ENCODE peak calls at places on chromosomes 11 and 22, in seven cellular contexts. K is H54, G is H1, X is breast epithelium, F is Peyer's patch, T is thyroid gland, N is K562. E is an unnamed sample.

GRCh38 chr11:23205156-23205871 is 345.0 kb upstream of the CCDC179 start:
- DNase-seq in K (no peak), G (no peak), X (no peak), F (no peak), T (no peak), N (no peak), E (no peak)

GRCh38 chr11:88521354-88522310 is 184.1 kb upstream of the CTSC start:
- DNase-seq in K (no peak), G (no peak), X (no peak), F (no peak), T (no peak), N (no peak), E (no peak)

GRCh38 chr11:66651011-66651410 is 12.5 kb downstream of the RBM4 start:
- DNase-seq in K (no peak), G (no peak), X (no peak), F (no peak), T (no peak), N (no peak), E (no peak)

GRCh38 chr11:65502852-65503603 is 4.2 kb downstream of the MALAT1 start:
- DNase-seq in K (no peak), G (no peak), X (no peak), F (no peak), T (no peak), N (no peak), E (no peak)

GRCh38 chr11:117841582-117842031 is 17.1 kb upstream of the FXYD2 start:
- DNase-seq in K (no peak), G (no peak), X (peak), F (no peak), T (no peak), N (no peak), E (no peak)

GRCh38 chr22:49186756-49187155 is 640.9 kb downstream of the BRD1 start:
- DNase-seq in K (no peak), G (no peak), X (no peak), F (peak), T (no peak), N (no peak), E (no peak)

GRCh38 chr22:44358723-44359440 is 46.1 kb upstream of the SHISAL1 start:
- DNase-seq in K (no peak), G (no peak), X (no peak), F (peak), T (no peak), N (no peak), E (peak)

GRCh38 chr22:43553451-43554258 is 141.8 kb downstream of the MPPED1 start:
- DNase-seq in K (no peak), G (no peak), X (no peak), F (no peak), T (no peak), N (no peak), E (peak)

GRCh38 chr11:122796128-122796717 is 42.1 kb upstream of the CRTAM start:
- DNase-seq in K (no peak), G (no peak), X (no peak), F (peak), T (peak), N (peak), E (no peak)

GRCh38 chr11:32430586-32431357 is 4.6 kb downstream of the WT1 start:
- DNase-seq in K (no peak), G (no peak), X (no peak), F (no peak), T (no peak), N (no peak), E (no peak)

GRCh38 chr11:130467116-130467990 is 18.9 kb downstream of the ADAMTS15 start:
- DNase-seq in K (no peak), G (no peak), X (no peak), F (no peak), T (no peak), N (no peak), E (no peak)

GRCh38 chr11:92841719-92842118 is 127.7 kb upstream of the MTNR1B start:
- DNase-seq in K (no peak), G (no peak), X (no peak), F (no peak), T (no peak), N (no peak), E (no peak)

GRCh38 chr11:125063429-125064043 is 431 bp downstream of the SLC37A2 start:
- DNase-seq in K (no peak), G (no peak), X (no peak), F (peak), T (no peak), N (no peak), E (no peak)

GRCh38 chr11:206516-207212 is 535 bp downstream of the BET1L start:
- DNase-seq in K (no peak), G (no peak), X (peak), F (peak), T (peak), N (peak), E (peak)

GRCh38 chr11:75554258-75555022 is 7.6 kb upstream of the SERPINH1 start:
- DNase-seq in K (no peak), G (no peak), X (peak), F (peak), T (peak), N (peak), E (peak)

GRCh38 chr11:62879554-62879953 is 1.1 kb upstream of the SLC3A2 start:
- DNase-seq in K (no peak), G (no peak), X (peak), F (no peak), T (peak), N (no peak), E (peak)

GRCh38 chr22:22894740-22895731 is 7.4 kb downstream of the IGLL5 start:
- DNase-seq in K (no peak), G (no peak), X (no peak), F (no peak), T (no peak), N (peak), E (no peak)

GRCh38 chr11:6219359-6219758 is 14.0 kb downstream of the C11orf42 start:
- DNase-seq in K (peak), G (no peak), X (no peak), F (no peak), T (no peak), N (no peak), E (peak)

GRCh38 chr11:101583180-101584128 is at the start of gene TRPC6:
- DNase-seq in K (no peak), G (no peak), X (peak), F (no peak), T (peak), N (no peak), E (no peak)

GRCh38 chr22:40524392-40525249 is 111.9 kb downstream of the MRTFA start:
- DNase-seq in K (no peak), G (no peak), X (no peak), F (no peak), T (peak), N (no peak), E (no peak)

GRCh38 chr11:126331286-126331685 is 24.2 kb upstream of the ST3GAL4 start:
- DNase-seq in K (no peak), G (no peak), X (no peak), F (peak), T (no peak), N (no peak), E (no peak)

GRCh38 chr11:115930886-115931537 is 426.8 kb upstream of the CADM1 start:
- DNase-seq in K (no peak), G (no peak), X (no peak), F (no peak), T (no peak), N (no peak), E (no peak)

GRCh38 chr11:115931684-115932083 is 427.5 kb upstream of the CADM1 start:
- DNase-seq in K (no peak), G (no peak), X (no peak), F (no peak), T (no peak), N (no peak), E (no peak)

GRCh38 chr11:115928811-115929210 is 424.6 kb upstream of the CADM1 start:
- DNase-seq in K (no peak), G (no peak), X (no peak), F (no peak), T (no peak), N (no peak), E (no peak)

GRCh38 chr11:115929618-115930129 is 425.5 kb upstream of the CADM1 start:
- DNase-seq in K (no peak), G (no peak), X (no peak), F (no peak), T (no peak), N (no peak), E (no peak)

DNA sequence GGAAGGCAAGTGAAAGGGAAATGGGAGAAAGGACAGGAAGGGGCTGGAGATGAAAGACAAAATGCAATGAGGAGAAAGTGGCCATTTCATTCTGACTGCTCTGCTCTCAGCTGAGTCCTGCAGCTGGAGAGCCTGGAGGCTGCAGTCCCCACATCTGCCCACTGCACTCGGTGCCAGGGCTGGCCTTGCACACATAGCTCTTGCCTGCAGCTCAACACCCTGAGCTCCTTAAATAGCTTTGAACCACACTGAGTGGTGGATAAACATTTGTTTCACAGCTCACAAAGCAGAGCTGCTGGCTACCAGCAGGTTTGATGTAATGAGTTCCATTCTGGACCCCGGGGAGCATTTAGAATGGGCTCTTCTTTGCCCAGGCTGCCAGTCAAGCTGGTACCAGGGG is 426.1 kb upstream of the CADM1 start:
- DNase-seq in K (no peak), G (no peak), X (no peak), F (no peak), T (no peak), N (no peak), E (no peak)
- TF ChIP-seq POLR2A in K (no peak), G (no peak), X (no peak), F (no peak), T (no peak), N (no peak), E (no peak)

GRCh38 chr11:1893581-1894359 is 2.1 kb upstream of the PRR33 start:
- DNase-seq in K (no peak), G (no peak), X (no peak), F (peak), T (no peak), N (no peak), E (no peak)

GRCh38 chr11:1899100-1899499 is 7.4 kb upstream of the PRR33 start:
- DNase-seq in K (no peak), G (no peak), X (no peak), F (peak), T (no peak), N (no peak), E (no peak)

GRCh38 chr11:1899686-1900085 is 8.0 kb upstream of the PRR33 start:
- DNase-seq in K (no peak), G (no peak), X (no peak), F (no peak), T (no peak), N (no peak), E (no peak)

GRCh38 chr11:1896468-1896867 is 4.8 kb upstream of the PRR33 start:
- DNase-seq in K (no peak), G (no peak), X (no peak), F (no peak), T (no peak), N (no peak), E (no peak)

GRCh38 chr11:1896895-1897294 is 5.2 kb upstream of the PRR33 start:
- DNase-seq in K (no peak), G (no peak), X (no peak), F (peak), T (no peak), N (no peak), E (no peak)
- TF ChIP-seq POLR2A in K (no peak), G (no peak), X (no peak), F (no peak), T (no peak), N (no peak), E (no peak)

GRCh38 chr22:29032014-29032475 is 29.6 kb downstream of the C22orf31 start:
- DNase-seq in K (no peak), G (no peak), X (no peak), F (no peak), T (no peak), N (no peak), E (no peak)

GRCh38 chr22:29032584-29032983 is 29.0 kb downstream of the C22orf31 start:
- DNase-seq in K (no peak), G (no peak), X (no peak), F (no peak), T (peak), N (no peak), E (no peak)

GRCh38 chr22:29030618-29031235 is 30.9 kb downstream of the C22orf31 start:
- DNase-seq in K (peak), G (no peak), X (peak), F (peak), T (peak), N (peak), E (no peak)

GRCh38 chr22:29030016-29030617 is 31.5 kb downstream of the C22orf31 start:
- DNase-seq in K (no peak), G (no peak), X (no peak), F (no peak), T (peak), N (no peak), E (no peak)

DNA sequence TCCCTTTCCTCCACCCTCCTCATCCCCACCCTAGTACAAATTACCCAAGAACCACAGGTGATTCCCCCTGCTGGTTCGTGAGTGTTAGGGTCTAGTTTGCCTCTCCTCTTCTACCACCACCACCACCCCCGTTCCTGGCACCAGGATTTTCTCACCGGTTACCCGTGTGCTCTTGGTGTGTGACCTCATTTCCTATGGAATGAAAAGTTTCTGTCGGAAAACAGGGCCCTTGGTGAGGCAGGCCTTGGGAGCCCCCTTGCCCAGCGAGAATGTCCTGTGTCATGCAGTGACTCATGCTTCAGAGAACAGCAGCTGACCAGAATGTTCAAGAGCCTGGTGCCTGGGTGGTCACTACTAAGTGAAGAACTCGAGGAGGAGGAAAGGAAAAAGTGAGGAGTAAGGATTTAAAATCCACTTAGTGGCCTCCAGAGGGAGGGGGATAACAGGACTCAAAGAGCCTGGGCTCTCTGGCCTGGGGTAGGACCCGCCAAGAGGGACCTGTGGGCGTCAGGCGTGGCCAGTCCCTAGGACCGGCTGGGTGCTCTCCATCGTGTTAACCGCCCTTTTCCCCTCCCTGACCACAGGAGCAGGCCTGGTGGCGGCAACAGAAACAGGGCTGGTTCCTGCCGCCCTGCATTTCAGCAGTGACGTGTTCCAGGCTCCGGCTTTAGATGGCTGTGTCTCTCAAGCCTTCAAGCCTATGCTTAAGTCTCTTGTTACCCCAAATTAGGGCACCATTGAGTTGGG is 30.2 kb downstream of the C22orf31 start:
- DNase-seq in K (peak), G (peak), X (peak), F (no peak), T (peak), N (peak), E (peak)
- TF ChIP-seq POLR2A in K (peak), G (no peak), X (no peak), F (no peak), T (no peak), N (no peak), E (no peak)

GRCh38 chr22:38109391-38110000 is 988 bp downstream of the BAIAP2L2 start:
- DNase-seq in K (no peak), G (no peak), X (no peak), F (peak), T (no peak), N (no peak), E (no peak)
- TF ChIP-seq POLR2A in K (no peak), G (no peak), X (no peak), F (no peak), T (no peak), N (no peak), E (no peak)

GRCh38 chr22:32355760-32356159 is 1.9 kb upstream of the RFPL3 start:
- DNase-seq in K (no peak), G (no peak), X (no peak), F (no peak), T (peak), N (no peak), E (no peak)

GRCh38 chr22:32353292-32353691 is 4.4 kb upstream of the RFPL3 start:
- DNase-seq in K (no peak), G (no peak), X (no peak), F (no peak), T (no peak), N (no peak), E (no peak)

GRCh38 chr22:32353840-32354239 is 3.8 kb upstream of the RFPL3 start:
- DNase-seq in K (no peak), G (no peak), X (no peak), F (no peak), T (no peak), N (no peak), E (no peak)

GRCh38 chr22:32352681-32353080 is 5.0 kb upstream of the RFPL3 start:
- DNase-seq in K (no peak), G (no peak), X (no peak), F (no peak), T (no peak), N (no peak), E (no peak)

DNA sequence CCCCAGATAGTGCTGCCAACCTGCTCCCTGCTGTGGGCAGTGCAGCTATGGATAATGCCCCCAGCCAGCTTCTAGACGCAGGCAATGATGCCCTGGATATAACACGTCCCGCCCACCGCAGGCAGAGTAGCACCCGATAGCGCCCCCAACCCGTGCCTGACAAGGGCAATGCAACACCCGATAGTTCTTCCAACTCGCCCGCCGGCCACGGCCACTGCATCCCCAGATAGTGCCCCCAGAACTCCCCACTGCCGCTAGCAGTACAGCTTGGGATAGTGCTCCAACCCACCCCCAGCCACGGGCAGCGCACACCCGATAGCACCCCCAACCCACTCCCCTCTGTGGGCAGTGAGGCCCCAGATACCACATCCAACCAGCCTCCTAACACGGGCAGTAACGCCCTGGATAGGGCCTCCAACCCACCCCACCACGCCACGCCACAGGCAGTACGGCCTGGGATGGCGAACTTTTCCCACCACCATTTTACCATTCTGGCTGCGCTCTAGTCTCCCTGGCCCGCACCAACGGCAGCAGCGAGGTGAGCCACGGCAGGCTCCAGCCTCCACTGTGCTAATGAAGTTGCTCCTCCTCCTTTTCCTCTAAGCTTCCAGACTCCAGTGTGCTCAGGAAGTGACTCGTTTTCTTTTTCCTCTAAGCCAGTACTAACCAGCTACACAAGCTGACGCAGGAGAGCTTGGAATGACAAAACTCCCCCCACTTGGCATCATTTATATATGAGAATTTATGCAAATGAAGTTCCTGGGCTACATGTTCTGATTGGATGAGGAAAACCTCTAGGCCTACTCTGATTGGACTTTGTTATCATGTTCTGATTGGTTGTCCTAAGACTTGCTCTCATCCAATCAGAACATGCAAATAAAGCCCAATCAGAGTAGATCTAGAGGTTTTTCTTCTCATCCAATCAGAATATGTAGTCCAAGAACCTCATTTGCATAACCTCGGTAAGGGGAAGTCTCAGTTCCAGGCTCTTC is 3.0 kb upstream of the RFPL3 start:
- DNase-seq in K (no peak), G (no peak), X (no peak), F (no peak), T (no peak), N (peak), E (no peak)
- TF ChIP-seq POLR2A in K (no peak), G (no peak), X (no peak), F (no peak), T (no peak), N (no peak), E (no peak)

DNA sequence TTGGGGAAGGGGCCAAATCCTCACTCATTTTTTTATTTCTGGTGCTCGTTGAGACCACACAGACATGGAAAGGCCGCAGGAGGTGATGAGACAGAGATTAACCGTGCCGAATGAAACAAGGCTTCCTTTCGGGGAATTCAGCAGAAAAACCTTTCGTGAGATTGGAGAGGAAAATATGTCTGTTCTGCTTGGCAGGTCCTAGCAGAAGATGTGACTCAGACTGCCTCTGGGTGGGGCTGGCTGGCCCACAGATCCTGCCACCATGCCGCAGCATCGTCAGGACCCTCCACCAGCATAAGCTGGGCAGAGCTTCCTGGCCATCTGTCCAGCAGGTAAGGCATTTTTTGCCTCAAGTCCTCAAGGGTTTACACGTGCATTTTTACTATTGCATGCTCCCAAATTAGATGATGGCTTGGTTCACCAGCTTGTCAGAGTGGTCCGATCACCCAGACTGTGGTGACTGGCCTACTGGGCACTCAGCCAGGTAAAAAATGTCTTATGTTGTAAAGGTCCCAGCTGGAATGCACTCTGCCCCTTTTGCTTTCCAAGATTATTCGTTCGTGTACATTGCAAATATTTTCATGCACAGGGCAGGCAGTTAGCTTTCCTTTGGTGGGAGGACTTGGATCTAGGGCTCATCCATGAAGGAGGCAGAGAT is 1.5 kb downstream of the DDB2 start:
- DNase-seq in K (peak), G (no peak), X (no peak), F (peak), T (peak), N (peak), E (peak)
- TF ChIP-seq POLR2A in K (peak), G (no peak), X (no peak), F (no peak), T (no peak), N (no peak), E (no peak)

E was measured in lower leg skin.